ENCODE peak calls at places on chromosome 7, in nine cellular contexts. H is CD8-positive, alpha-beta T cell; Y is brain microvascular endothelial cell; E is astrocyte; W is left lung; B is transverse colon; Z is prostate gland; Q is tibial nerve; C is OCI-LY7. F is an unnamed sample.

GRCh38 chr7:108376206-108376605 is 80.0 kb downstream of the NRCAM start:
- DNase-seq in H (no peak), Y (no peak), E (no peak), W (no peak), B (no peak), Z (no peak), Q (no peak), C (no peak), F (no peak)

GRCh38 chr7:74604326-74605020 is 53.0 kb upstream of the GTF2I start:
- DNase-seq in H (no peak), Y (no peak), E (no peak), W (peak), B (peak), Z (peak), Q (no peak), C (no peak), F (peak)

GRCh38 chr7:150406565-150407421 is 27.7 kb downstream of the ZNF775 start:
- DNase-seq in H (no peak), Y (no peak), E (no peak), W (peak), B (peak), Z (peak), Q (no peak), C (peak), F (no peak)

GRCh38 chr7:94276797-94277196 is 117.9 kb upstream of the COL1A2 start:
- DNase-seq in H (no peak), Y (no peak), E (no peak), W (no peak), B (no peak), Z (no peak), Q (no peak), C (peak), F (no peak)

GRCh38 chr7:16512097-16512496 is 14.5 kb upstream of the LRRC72 start:
- DNase-seq in H (no peak), Y (no peak), E (no peak), W (no peak), B (no peak), Z (no peak), Q (no peak), C (no peak), F (no peak)

GRCh38 chr7:144388950-144389349 is 14.5 kb downstream of the NOBOX start:
- DNase-seq in H (no peak), Y (no peak), E (no peak), W (no peak), B (no peak), Z (no peak), Q (no peak), C (no peak), F (no peak)

GRCh38 chr7:142804715-142805114 is 33.9 kb downstream of the PRSS2 start:
- DNase-seq in H (peak), Y (no peak), E (no peak), W (no peak), B (no peak), Z (no peak), Q (no peak), C (peak), F (no peak)

GRCh38 chr7:36205844-36206243 is 52.8 kb downstream of the EEPD1 start:
- DNase-seq in H (no peak), Y (no peak), E (no peak), W (no peak), B (peak), Z (no peak), Q (no peak), C (no peak), F (no peak)

GRCh38 chr7:11026452-11027359 is 53.0 kb downstream of the PHF14 start:
- DNase-seq in H (no peak), Y (no peak), E (no peak), W (no peak), B (no peak), Z (no peak), Q (no peak), C (no peak), F (no peak)

GRCh38 chr7:79401254-79401653 is 52.2 kb downstream of the MAGI2 start:
- DNase-seq in H (no peak), Y (no peak), E (no peak), W (no peak), B (no peak), Z (no peak), Q (no peak), C (no peak), F (no peak)

GRCh38 chr7:150685219-150686029 is at the start of gene GIMAP2:
- DNase-seq in H (no peak), Y (no peak), E (no peak), W (no peak), B (no peak), Z (peak), Q (no peak), C (peak), F (no peak)

GRCh38 chr7:101232141-101232821 is 5.3 kb downstream of the CLDN15 start:
- DNase-seq in H (no peak), Y (no peak), E (no peak), W (peak), B (peak), Z (peak), Q (no peak), C (no peak), F (no peak)

GRCh38 chr7:36747969-36748574 is 23.8 kb upstream of the AOAH start:
- DNase-seq in H (no peak), Y (no peak), E (no peak), W (no peak), B (no peak), Z (no peak), Q (no peak), C (no peak), F (no peak)

GRCh38 chr7:105862276-105862675 is 14.1 kb downstream of the ATXN7L1 start:
- DNase-seq in H (no peak), Y (no peak), E (no peak), W (no peak), B (no peak), Z (no peak), Q (no peak), C (no peak), F (no peak)

GRCh38 chr7:156903232-156903909 is 10.4 kb upstream of the LMBR1 start:
- DNase-seq in H (peak), Y (peak), E (peak), W (no peak), B (no peak), Z (peak), Q (peak), C (no peak), F (peak)

GRCh38 chr7:101940830-101941229 is 123.4 kb downstream of the CUX1 start:
- DNase-seq in H (no peak), Y (no peak), E (no peak), W (peak), B (peak), Z (peak), Q (no peak), C (peak), F (no peak)

GRCh38 chr7:81725003-81725402 is 44.8 kb downstream of the HGF start:
- DNase-seq in H (no peak), Y (no peak), E (peak), W (no peak), B (no peak), Z (no peak), Q (no peak), C (no peak), F (no peak)

DNA sequence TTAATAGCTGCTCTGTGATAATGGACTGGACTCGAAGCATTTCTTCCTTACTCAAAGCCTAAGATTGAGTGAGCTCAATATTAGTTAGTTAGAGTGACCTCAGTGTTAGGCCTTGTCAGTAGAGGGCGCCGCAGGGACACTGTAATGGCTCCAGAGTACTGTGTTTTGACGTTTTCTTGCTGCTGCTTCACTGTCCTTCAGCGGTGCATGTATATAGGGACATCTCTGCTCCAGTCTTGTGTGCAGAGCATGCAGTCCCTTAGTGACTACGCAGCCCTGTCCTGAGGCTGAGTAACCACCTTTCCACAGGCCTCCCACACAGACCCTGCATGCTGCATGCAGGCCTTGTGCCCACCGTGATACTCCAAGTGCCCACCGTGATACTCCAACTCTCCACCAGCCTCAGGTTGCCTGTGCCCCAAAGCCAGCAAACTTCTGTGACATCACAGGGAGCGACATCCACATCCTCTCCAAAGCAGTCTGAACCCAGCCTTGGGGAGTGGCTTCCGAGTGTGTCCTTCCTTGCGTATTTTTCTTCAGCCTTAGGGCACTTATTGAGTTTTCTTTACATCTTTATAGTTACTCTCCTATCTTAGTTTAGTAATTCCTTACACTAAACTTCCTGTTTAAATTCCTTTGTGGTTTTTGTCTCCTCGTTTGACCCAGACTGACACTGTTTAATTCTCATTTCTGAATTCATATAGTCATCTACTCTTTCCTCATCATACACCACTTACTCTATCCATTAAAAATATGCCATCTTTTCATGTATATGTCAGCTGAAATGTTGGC is 118.2 kb downstream of the JAZF1 start:
- DNase-seq in H (no peak), Y (peak), E (peak), W (peak), B (peak), Z (peak), Q (peak), C (peak), F (peak)
- H3K27ac ChIP-seq in H (no peak), Y (peak), E (peak), W (no peak), B (no peak), Z (no peak), Q (no peak), C (no peak), F (no peak)

GRCh38 chr7:44985033-44985695 is 6.3 kb upstream of the MYO1G start:
- DNase-seq in H (no peak), Y (no peak), E (peak), W (no peak), B (no peak), Z (no peak), Q (no peak), C (no peak), F (no peak)

GRCh38 chr7:44985900-44986217 is 7.0 kb upstream of the MYO1G start:
- DNase-seq in H (no peak), Y (no peak), E (no peak), W (no peak), B (no peak), Z (no peak), Q (no peak), C (no peak), F (no peak)

GRCh38 chr7:44983742-44984477 is 5.1 kb upstream of the MYO1G start:
- DNase-seq in H (no peak), Y (no peak), E (no peak), W (no peak), B (no peak), Z (no peak), Q (no peak), C (no peak), F (no peak)

GRCh38 chr7:44982970-44983369 is 4.2 kb upstream of the MYO1G start:
- DNase-seq in H (no peak), Y (no peak), E (no peak), W (no peak), B (no peak), Z (no peak), Q (no peak), C (no peak), F (no peak)

GRCh38 chr7:44984478-44984758 is 5.6 kb upstream of the MYO1G start:
- DNase-seq in H (no peak), Y (no peak), E (no peak), W (no peak), B (no peak), Z (no peak), Q (no peak), C (no peak), F (no peak)
- H3K4me3 ChIP-seq in H (no peak), Y (peak), E (peak), W (peak), B (no peak), Z (no peak), Q (no peak), C (peak), F (no peak)

GRCh38 chr7:67614843-67615242 is 618.2 kb downstream of the TYW1 start:
- DNase-seq in H (no peak), Y (no peak), E (no peak), W (no peak), B (no peak), Z (no peak), Q (no peak), C (no peak), F (no peak)

GRCh38 chr7:67616517-67616916 is 619.9 kb downstream of the TYW1 start:
- DNase-seq in H (no peak), Y (no peak), E (no peak), W (no peak), B (no peak), Z (no peak), Q (no peak), C (no peak), F (no peak)

GRCh38 chr7:67608806-67609205 is 612.2 kb downstream of the TYW1 start:
- DNase-seq in H (no peak), Y (no peak), E (no peak), W (no peak), B (no peak), Z (no peak), Q (no peak), C (no peak), F (no peak)

GRCh38 chr7:67610897-67611296 is 614.3 kb downstream of the TYW1 start:
- DNase-seq in H (no peak), Y (no peak), E (no peak), W (no peak), B (no peak), Z (no peak), Q (no peak), C (no peak), F (no peak)
- H3K27ac ChIP-seq in H (no peak), Y (no peak), E (no peak), W (no peak), B (no peak), Z (no peak), Q (no peak), C (no peak), F (no peak)

GRCh38 chr7:112079671-112080070 is 126.5 kb downstream of the DOCK4 start:
- DNase-seq in H (no peak), Y (peak), E (no peak), W (no peak), B (no peak), Z (no peak), Q (no peak), C (no peak), F (no peak)

GRCh38 chr7:112079122-112079521 is 127.1 kb downstream of the DOCK4 start:
- DNase-seq in H (no peak), Y (no peak), E (no peak), W (no peak), B (no peak), Z (no peak), Q (no peak), C (no peak), F (no peak)

GRCh38 chr7:112080974-112081373 is 125.2 kb downstream of the DOCK4 start:
- DNase-seq in H (no peak), Y (peak), E (peak), W (peak), B (no peak), Z (no peak), Q (no peak), C (peak), F (no peak)

GRCh38 chr7:112081778-112082177 is 124.4 kb downstream of the DOCK4 start:
- DNase-seq in H (no peak), Y (no peak), E (no peak), W (peak), B (no peak), Z (no peak), Q (no peak), C (no peak), F (no peak)

GRCh38 chr7:112080441-112080840 is 125.8 kb downstream of the DOCK4 start:
- DNase-seq in H (no peak), Y (peak), E (peak), W (no peak), B (no peak), Z (no peak), Q (peak), C (peak), F (no peak)
- H3K4me3 ChIP-seq in H (no peak), Y (peak), E (peak), W (no peak), B (no peak), Z (no peak), Q (no peak), C (no peak), F (no peak)

GRCh38 chr7:76372984-76373833 is 14.4 kb upstream of the YWHAG start:
- DNase-seq in H (no peak), Y (peak), E (peak), W (no peak), B (no peak), Z (no peak), Q (no peak), C (no peak), F (no peak)
- H3K27ac ChIP-seq in H (no peak), Y (peak), E (peak), W (no peak), B (no peak), Z (no peak), Q (no peak), C (no peak), F (no peak)

DNA sequence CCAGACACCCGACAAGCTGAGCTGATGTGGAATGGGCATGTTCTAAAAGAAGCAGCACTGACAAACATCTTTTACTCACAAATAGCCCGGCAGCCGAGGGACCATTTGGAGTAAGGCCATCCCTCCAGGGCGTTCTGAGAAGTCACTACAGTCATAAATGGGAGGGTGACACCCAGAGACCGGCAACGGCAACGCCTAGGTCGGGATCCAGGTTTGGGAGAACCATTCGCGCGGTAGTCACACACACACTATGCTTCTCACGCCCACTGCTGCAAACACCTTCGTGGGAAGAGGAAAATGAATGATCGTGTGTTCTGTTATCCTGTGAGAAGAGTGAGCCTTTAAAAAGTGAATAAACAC is 9.8 kb downstream of the TNS3 start:
- DNase-seq in H (no peak), Y (no peak), E (peak), W (no peak), B (peak), Z (no peak), Q (no peak), C (no peak), F (no peak)
- H3K4me3 ChIP-seq in H (no peak), Y (no peak), E (no peak), W (no peak), B (no peak), Z (no peak), Q (no peak), C (no peak), F (no peak)

GRCh38 chr7:116557066-116557585 is 32.3 kb downstream of the CAV1 start:
- DNase-seq in H (no peak), Y (no peak), E (no peak), W (no peak), B (no peak), Z (no peak), Q (no peak), C (no peak), F (no peak)

GRCh38 chr7:116562529-116563121 is 37.8 kb downstream of the CAV1 start:
- DNase-seq in H (no peak), Y (no peak), E (no peak), W (no peak), B (no peak), Z (no peak), Q (no peak), C (no peak), F (no peak)

GRCh38 chr7:116557901-116558300 is 33.1 kb downstream of the CAV1 start:
- DNase-seq in H (no peak), Y (no peak), E (no peak), W (no peak), B (no peak), Z (no peak), Q (no peak), C (no peak), F (no peak)

GRCh38 chr7:116561697-116562483 is 37.1 kb downstream of the CAV1 start:
- DNase-seq in H (no peak), Y (no peak), E (peak), W (no peak), B (no peak), Z (no peak), Q (no peak), C (no peak), F (no peak)

GRCh38 chr7:116560021-116560970 is 35.5 kb downstream of the CAV1 start:
- DNase-seq in H (no peak), Y (no peak), E (no peak), W (no peak), B (no peak), Z (no peak), Q (no peak), C (no peak), F (no peak)
- H3K27ac ChIP-seq in H (no peak), Y (no peak), E (peak), W (no peak), B (peak), Z (no peak), Q (peak), C (no peak), F (peak)

GRCh38 chr7:6386779-6387178 is 61.0 kb downstream of the DAGLB start:
- DNase-seq in H (no peak), Y (no peak), E (no peak), W (no peak), B (no peak), Z (no peak), Q (no peak), C (no peak), F (no peak)

GRCh38 chr7:6385909-6386560 is 61.7 kb downstream of the DAGLB start:
- DNase-seq in H (no peak), Y (no peak), E (no peak), W (no peak), B (no peak), Z (no peak), Q (no peak), C (no peak), F (no peak)

GRCh38 chr7:6382797-6383196 is 65.0 kb downstream of the DAGLB start:
- DNase-seq in H (no peak), Y (no peak), E (no peak), W (no peak), B (no peak), Z (no peak), Q (no peak), C (no peak), F (no peak)

GRCh38 chr7:6384327-6384726 is 63.4 kb downstream of the DAGLB start:
- DNase-seq in H (no peak), Y (no peak), E (no peak), W (no peak), B (no peak), Z (no peak), Q (no peak), C (no peak), F (no peak)

GRCh38 chr7:6385110-6385792 is 62.5 kb downstream of the DAGLB start:
- DNase-seq in H (no peak), Y (peak), E (peak), W (no peak), B (no peak), Z (peak), Q (no peak), C (no peak), F (no peak)
- H3K4me3 ChIP-seq in H (no peak), Y (no peak), E (no peak), W (no peak), B (peak), Z (no peak), Q (no peak), C (no peak), F (no peak)

F was measured in right cardiac atrium.